ENCODE peak calls at places on chromosomes 5 and 9, in eight cellular contexts. One of them, this sample, is unnamed.

GRCh38 chr5:35668794-35669193 is 51.1 kb downstream of the SPEF2 start:
- DNase-seq in amygdala: no peak
- DNase-seq in stimulated activated CD4-positive, alpha-beta T cell treated with anti-CD3 and anti-CD28 coated beads, Interleukin-4, amount 100 ng/mL, for 48 hours: no peak
- DNase-seq in HuH-7.5: no peak
- DNase-seq in EL: no peak
- DNase-seq in epithelial cell of esophagus: no peak
- DNase-seq in skeletal muscle cell: no peak
- DNase-seq in BE2C: no peak
- DNase-seq in this sample: no peak

GRCh38 chr5:2658421-2658820 is 93.1 kb downstream of the IRX2 start:
- DNase-seq in amygdala: no peak
- DNase-seq in stimulated activated CD4-positive, alpha-beta T cell treated with anti-CD3 and anti-CD28 coated beads, Interleukin-4, amount 100 ng/mL, for 48 hours: no peak
- DNase-seq in HuH-7.5: no peak
- DNase-seq in EL: no peak
- DNase-seq in epithelial cell of esophagus: peak; percentile 17
- DNase-seq in skeletal muscle cell: peak; percentile 4
- DNase-seq in BE2C: no peak
- DNase-seq in this sample: no peak

GRCh38 chr9:126642839-126643238 is 29.1 kb downstream of the LMX1B start:
- DNase-seq in amygdala: no peak
- DNase-seq in stimulated activated CD4-positive, alpha-beta T cell treated with anti-CD3 and anti-CD28 coated beads, Interleukin-4, amount 100 ng/mL, for 48 hours: no peak
- DNase-seq in HuH-7.5: no peak
- DNase-seq in EL: no peak
- DNase-seq in epithelial cell of esophagus: no peak
- DNase-seq in skeletal muscle cell: no peak
- DNase-seq in BE2C: no peak
- DNase-seq in this sample: no peak

GRCh38 chr5:168658394-168658793 is 79.2 kb upstream of the PANK3 start:
- DNase-seq in amygdala: no peak
- DNase-seq in stimulated activated CD4-positive, alpha-beta T cell treated with anti-CD3 and anti-CD28 coated beads, Interleukin-4, amount 100 ng/mL, for 48 hours: no peak
- DNase-seq in HuH-7.5: no peak
- DNase-seq in EL: no peak
- DNase-seq in epithelial cell of esophagus: peak; percentile 86
- DNase-seq in skeletal muscle cell: no peak
- DNase-seq in BE2C: peak; percentile 77
- DNase-seq in this sample: no peak

GRCh38 chr9:74674077-74674476 is 176.9 kb downstream of the RORB start:
- DNase-seq in amygdala: no peak
- DNase-seq in stimulated activated CD4-positive, alpha-beta T cell treated with anti-CD3 and anti-CD28 coated beads, Interleukin-4, amount 100 ng/mL, for 48 hours: no peak
- DNase-seq in HuH-7.5: no peak
- DNase-seq in EL: no peak
- DNase-seq in epithelial cell of esophagus: no peak
- DNase-seq in skeletal muscle cell: no peak
- DNase-seq in BE2C: no peak
- DNase-seq in this sample: no peak

GRCh38 chr9:14186096-14186495 is 127.8 kb downstream of the NFIB start:
- DNase-seq in amygdala: no peak
- DNase-seq in stimulated activated CD4-positive, alpha-beta T cell treated with anti-CD3 and anti-CD28 coated beads, Interleukin-4, amount 100 ng/mL, for 48 hours: no peak
- DNase-seq in HuH-7.5: no peak
- DNase-seq in EL: no peak
- DNase-seq in epithelial cell of esophagus: peak; percentile 15
- DNase-seq in skeletal muscle cell: no peak
- DNase-seq in BE2C: no peak
- DNase-seq in this sample: no peak

GRCh38 chr9:136023401-136024225 is 62.4 kb upstream of the UBAC1 start:
- DNase-seq in amygdala: no peak
- DNase-seq in stimulated activated CD4-positive, alpha-beta T cell treated with anti-CD3 and anti-CD28 coated beads, Interleukin-4, amount 100 ng/mL, for 48 hours: no peak
- DNase-seq in HuH-7.5: no peak
- DNase-seq in EL: peak; percentile 42
- DNase-seq in epithelial cell of esophagus: no peak
- DNase-seq in skeletal muscle cell: peak; percentile 46
- DNase-seq in BE2C: peak; percentile 37
- DNase-seq in this sample: peak; percentile 20

GRCh38 chr5:106312360-106312759 is 1358.4 kb downstream of the EFNA5 start:
- DNase-seq in amygdala: no peak
- DNase-seq in stimulated activated CD4-positive, alpha-beta T cell treated with anti-CD3 and anti-CD28 coated beads, Interleukin-4, amount 100 ng/mL, for 48 hours: no peak
- DNase-seq in HuH-7.5: no peak
- DNase-seq in EL: peak; percentile 0
- DNase-seq in epithelial cell of esophagus: peak; percentile 13
- DNase-seq in skeletal muscle cell: peak; percentile 69
- DNase-seq in BE2C: no peak
- DNase-seq in this sample: peak; percentile 49

GRCh38 chr9:19085295-19085694 is 17.4 kb downstream of the HAUS6 start:
- DNase-seq in amygdala: no peak
- DNase-seq in stimulated activated CD4-positive, alpha-beta T cell treated with anti-CD3 and anti-CD28 coated beads, Interleukin-4, amount 100 ng/mL, for 48 hours: no peak
- DNase-seq in HuH-7.5: no peak
- DNase-seq in EL: no peak
- DNase-seq in epithelial cell of esophagus: peak; percentile 37
- DNase-seq in skeletal muscle cell: no peak
- DNase-seq in BE2C: no peak
- DNase-seq in this sample: no peak

GRCh38 chr5:170110403-170111087 is 4.8 kb downstream of the FOXI1 start:
- DNase-seq in amygdala: no peak
- DNase-seq in stimulated activated CD4-positive, alpha-beta T cell treated with anti-CD3 and anti-CD28 coated beads, Interleukin-4, amount 100 ng/mL, for 48 hours: no peak
- DNase-seq in HuH-7.5: no peak
- DNase-seq in EL: no peak
- DNase-seq in epithelial cell of esophagus: no peak
- DNase-seq in skeletal muscle cell: no peak
- DNase-seq in BE2C: no peak
- DNase-seq in this sample: no peak

GRCh38 chr9:118529624-118530214 is 825.5 kb downstream of the TLR4 start:
- DNase-seq in amygdala: no peak
- DNase-seq in stimulated activated CD4-positive, alpha-beta T cell treated with anti-CD3 and anti-CD28 coated beads, Interleukin-4, amount 100 ng/mL, for 48 hours: no peak
- DNase-seq in HuH-7.5: no peak
- DNase-seq in EL: no peak
- DNase-seq in epithelial cell of esophagus: no peak
- DNase-seq in skeletal muscle cell: no peak
- DNase-seq in BE2C: no peak
- DNase-seq in this sample: no peak

GRCh38 chr5:180636403-180637075 is 12.9 kb downstream of the FLT4 start:
- DNase-seq in amygdala: no peak
- DNase-seq in stimulated activated CD4-positive, alpha-beta T cell treated with anti-CD3 and anti-CD28 coated beads, Interleukin-4, amount 100 ng/mL, for 48 hours: no peak
- DNase-seq in HuH-7.5: no peak
- DNase-seq in EL: peak; percentile 76
- DNase-seq in epithelial cell of esophagus: no peak
- DNase-seq in skeletal muscle cell: peak; percentile 6
- DNase-seq in BE2C: no peak
- DNase-seq in this sample: no peak

GRCh38 chr5:2223303-2223702 is 340.6 kb upstream of the IRX4 start:
- DNase-seq in amygdala: no peak
- DNase-seq in stimulated activated CD4-positive, alpha-beta T cell treated with anti-CD3 and anti-CD28 coated beads, Interleukin-4, amount 100 ng/mL, for 48 hours: no peak
- DNase-seq in HuH-7.5: no peak
- DNase-seq in EL: no peak
- DNase-seq in epithelial cell of esophagus: no peak
- DNase-seq in skeletal muscle cell: no peak
- DNase-seq in BE2C: no peak
- DNase-seq in this sample: no peak

GRCh38 chr9:89011683-89012082 is 20.4 kb downstream of the S1PR3 start:
- DNase-seq in amygdala: no peak
- DNase-seq in stimulated activated CD4-positive, alpha-beta T cell treated with anti-CD3 and anti-CD28 coated beads, Interleukin-4, amount 100 ng/mL, for 48 hours: no peak
- DNase-seq in HuH-7.5: no peak
- DNase-seq in EL: no peak
- DNase-seq in epithelial cell of esophagus: peak; percentile 33
- DNase-seq in skeletal muscle cell: no peak
- DNase-seq in BE2C: no peak
- DNase-seq in this sample: no peak

This sample was measured in astrocyte of the spinal cord.